ENCODE peak calls at places on chromosomes 3 and 15, in five cellular contexts. One of them, this sample, is unnamed.

GRCh38 chr3:160893207-160893606 is 137.2 kb downstream of the PPM1L start:
- DNase-seq in activated CD8-positive, alpha-beta memory T cell treated with anti-CD3 and anti-CD28 coated beads for 4 hours: no peak
- DNase-seq in neuronal stem cell: no peak
- DNase-seq in NCI-H1694 treated with DMSO at 0.1 percent for 48 hours: peak; percentile 22
- DNase-seq in AG09309: no peak
- DNase-seq in this sample: no peak

GRCh38 chr3:137768361-137769320 is 4.5 kb downstream of the SOX14 start:
- DNase-seq in activated CD8-positive, alpha-beta memory T cell treated with anti-CD3 and anti-CD28 coated beads for 4 hours: no peak
- DNase-seq in neuronal stem cell: no peak
- DNase-seq in NCI-H1694 treated with DMSO at 0.1 percent for 48 hours: no peak
- DNase-seq in AG09309: no peak
- DNase-seq in this sample: no peak

GRCh38 chr15:77858677-77859490 is 218.6 kb downstream of the TBC1D2B start:
- DNase-seq in activated CD8-positive, alpha-beta memory T cell treated with anti-CD3 and anti-CD28 coated beads for 4 hours: no peak
- DNase-seq in neuronal stem cell: no peak
- DNase-seq in NCI-H1694 treated with DMSO at 0.1 percent for 48 hours: no peak
- DNase-seq in AG09309: no peak
- DNase-seq in this sample: no peak

GRCh38 chr3:193560870-193561269 is 6.2 kb upstream of the ATP13A4 start:
- DNase-seq in activated CD8-positive, alpha-beta memory T cell treated with anti-CD3 and anti-CD28 coated beads for 4 hours: no peak
- DNase-seq in neuronal stem cell: no peak
- DNase-seq in NCI-H1694 treated with DMSO at 0.1 percent for 48 hours: no peak
- DNase-seq in AG09309: no peak
- DNase-seq in this sample: no peak

GRCh38 chr3:55579499-55579898 is 92.4 kb upstream of the WNT5A start:
- DNase-seq in activated CD8-positive, alpha-beta memory T cell treated with anti-CD3 and anti-CD28 coated beads for 4 hours: no peak
- DNase-seq in neuronal stem cell: no peak
- DNase-seq in NCI-H1694 treated with DMSO at 0.1 percent for 48 hours: peak; percentile 67
- DNase-seq in AG09309: no peak
- DNase-seq in this sample: no peak

GRCh38 chr15:71654714-71655174 is 155.6 kb upstream of the NR2E3 start:
- DNase-seq in activated CD8-positive, alpha-beta memory T cell treated with anti-CD3 and anti-CD28 coated beads for 4 hours: no peak
- DNase-seq in neuronal stem cell: no peak
- DNase-seq in NCI-H1694 treated with DMSO at 0.1 percent for 48 hours: no peak
- DNase-seq in AG09309: no peak
- DNase-seq in this sample: no peak

GRCh38 chr3:40179016-40179415 is 130.5 kb upstream of the EIF1B start:
- DNase-seq in activated CD8-positive, alpha-beta memory T cell treated with anti-CD3 and anti-CD28 coated beads for 4 hours: peak; percentile 5
- DNase-seq in neuronal stem cell: peak; percentile 67
- DNase-seq in NCI-H1694 treated with DMSO at 0.1 percent for 48 hours: peak; percentile 3
- DNase-seq in AG09309: peak; percentile 33
- DNase-seq in this sample: peak; percentile 53

GRCh38 chr3:123716421-123716820 is 131.6 kb upstream of the HACD2 start:
- DNase-seq in activated CD8-positive, alpha-beta memory T cell treated with anti-CD3 and anti-CD28 coated beads for 4 hours: no peak
- DNase-seq in neuronal stem cell: no peak
- DNase-seq in NCI-H1694 treated with DMSO at 0.1 percent for 48 hours: no peak
- DNase-seq in AG09309: no peak
- DNase-seq in this sample: no peak

GRCh38 chr3:45923755-45924154 is 19.5 kb upstream of the CXCR6 start:
- DNase-seq in activated CD8-positive, alpha-beta memory T cell treated with anti-CD3 and anti-CD28 coated beads for 4 hours: no peak
- DNase-seq in neuronal stem cell: no peak
- DNase-seq in NCI-H1694 treated with DMSO at 0.1 percent for 48 hours: no peak
- DNase-seq in AG09309: no peak
- DNase-seq in this sample: no peak

GRCh38 chr3:112856537-112856936 is 9.9 kb upstream of the CD200R1L start:
- DNase-seq in activated CD8-positive, alpha-beta memory T cell treated with anti-CD3 and anti-CD28 coated beads for 4 hours: no peak
- DNase-seq in neuronal stem cell: no peak
- DNase-seq in NCI-H1694 treated with DMSO at 0.1 percent for 48 hours: no peak
- DNase-seq in AG09309: no peak
- DNase-seq in this sample: no peak

GRCh38 chr3:16313955-16314645 is 49.1 kb downstream of the OXNAD1 start:
- DNase-seq in activated CD8-positive, alpha-beta memory T cell treated with anti-CD3 and anti-CD28 coated beads for 4 hours: no peak
- DNase-seq in neuronal stem cell: no peak
- DNase-seq in NCI-H1694 treated with DMSO at 0.1 percent for 48 hours: no peak
- DNase-seq in AG09309: no peak
- DNase-seq in this sample: no peak

GRCh38 chr3:87448559-87448958 is 172.2 kb upstream of the POU1F1 start:
- DNase-seq in activated CD8-positive, alpha-beta memory T cell treated with anti-CD3 and anti-CD28 coated beads for 4 hours: no peak
- DNase-seq in neuronal stem cell: no peak
- DNase-seq in NCI-H1694 treated with DMSO at 0.1 percent for 48 hours: no peak
- DNase-seq in AG09309: no peak
- DNase-seq in this sample: no peak

GRCh38 chr3:138573138-138573537 is 20.9 kb downstream of the CEP70 start:
- DNase-seq in activated CD8-positive, alpha-beta memory T cell treated with anti-CD3 and anti-CD28 coated beads for 4 hours: no peak
- DNase-seq in neuronal stem cell: no peak
- DNase-seq in NCI-H1694 treated with DMSO at 0.1 percent for 48 hours: no peak
- DNase-seq in AG09309: no peak
- DNase-seq in this sample: no peak

GRCh38 chr3:192409203-192409837 is 318.0 kb downstream of the FGF12 start:
- DNase-seq in activated CD8-positive, alpha-beta memory T cell treated with anti-CD3 and anti-CD28 coated beads for 4 hours: no peak
- DNase-seq in neuronal stem cell: peak; percentile 61
- DNase-seq in NCI-H1694 treated with DMSO at 0.1 percent for 48 hours: no peak
- DNase-seq in AG09309: no peak
- DNase-seq in this sample: no peak

GRCh38 chr3:8739757-8740508 is 6.3 kb downstream of the CAV3 start:
- DNase-seq in activated CD8-positive, alpha-beta memory T cell treated with anti-CD3 and anti-CD28 coated beads for 4 hours: no peak
- DNase-seq in neuronal stem cell: no peak
- DNase-seq in NCI-H1694 treated with DMSO at 0.1 percent for 48 hours: no peak
- DNase-seq in AG09309: no peak
- DNase-seq in this sample: no peak

GRCh38 chr3:142628806-142629205 is 32.6 kb downstream of the PLS1 start:
- DNase-seq in activated CD8-positive, alpha-beta memory T cell treated with anti-CD3 and anti-CD28 coated beads for 4 hours: no peak
- DNase-seq in neuronal stem cell: no peak
- DNase-seq in NCI-H1694 treated with DMSO at 0.1 percent for 48 hours: no peak
- DNase-seq in AG09309: no peak
- DNase-seq in this sample: no peak

GRCh38 chr3:128416578-128417150 is 50.0 kb downstream of the DNAJB8 start:
- DNase-seq in activated CD8-positive, alpha-beta memory T cell treated with anti-CD3 and anti-CD28 coated beads for 4 hours: no peak
- DNase-seq in neuronal stem cell: no peak
- DNase-seq in NCI-H1694 treated with DMSO at 0.1 percent for 48 hours: no peak
- DNase-seq in AG09309: peak; percentile 52
- DNase-seq in this sample: no peak

GRCh38 chr15:75138016-75138999 is 63.4 kb upstream of the C15orf39 start:
- DNase-seq in activated CD8-positive, alpha-beta memory T cell treated with anti-CD3 and anti-CD28 coated beads for 4 hours: no peak
- DNase-seq in neuronal stem cell: no peak
- DNase-seq in NCI-H1694 treated with DMSO at 0.1 percent for 48 hours: no peak
- DNase-seq in AG09309: peak; percentile 54
- DNase-seq in this sample: peak; percentile 61

GRCh38 chr3:99532246-99532645 is 106.1 kb upstream of the COL8A1 start:
- DNase-seq in activated CD8-positive, alpha-beta memory T cell treated with anti-CD3 and anti-CD28 coated beads for 4 hours: no peak
- DNase-seq in neuronal stem cell: peak; percentile 38
- DNase-seq in NCI-H1694 treated with DMSO at 0.1 percent for 48 hours: peak; percentile 12
- DNase-seq in AG09309: peak; percentile 62
- DNase-seq in this sample: peak; percentile 29

GRCh38 chr3:42660898-42661297 is 7.4 kb downstream of the ZBTB47 start:
- DNase-seq in activated CD8-positive, alpha-beta memory T cell treated with anti-CD3 and anti-CD28 coated beads for 4 hours: no peak
- DNase-seq in neuronal stem cell: no peak
- DNase-seq in NCI-H1694 treated with DMSO at 0.1 percent for 48 hours: peak; percentile 10
- DNase-seq in AG09309: no peak
- DNase-seq in this sample: no peak

GRCh38 chr3:38472342-38472741 is 18.7 kb downstream of the ACVR2B start:
- DNase-seq in activated CD8-positive, alpha-beta memory T cell treated with anti-CD3 and anti-CD28 coated beads for 4 hours: no peak
- DNase-seq in neuronal stem cell: no peak
- DNase-seq in NCI-H1694 treated with DMSO at 0.1 percent for 48 hours: no peak
- DNase-seq in AG09309: no peak
- DNase-seq in this sample: no peak

GRCh38 chr15:55917881-55918296 is 75.5 kb downstream of the NEDD4 start:
- DNase-seq in activated CD8-positive, alpha-beta memory T cell treated with anti-CD3 and anti-CD28 coated beads for 4 hours: no peak
- DNase-seq in neuronal stem cell: no peak
- DNase-seq in NCI-H1694 treated with DMSO at 0.1 percent for 48 hours: peak; percentile 52
- DNase-seq in AG09309: peak; percentile 75
- DNase-seq in this sample: peak; percentile 87

GRCh38 chr3:53104762-53105161 is 25.5 kb downstream of the RFT1 start:
- DNase-seq in activated CD8-positive, alpha-beta memory T cell treated with anti-CD3 and anti-CD28 coated beads for 4 hours: no peak
- DNase-seq in neuronal stem cell: no peak
- DNase-seq in NCI-H1694 treated with DMSO at 0.1 percent for 48 hours: no peak
- DNase-seq in AG09309: no peak
- DNase-seq in this sample: no peak

GRCh38 chr15:39472661-39473657 is 107.9 kb upstream of the THBS1 start:
- DNase-seq in activated CD8-positive, alpha-beta memory T cell treated with anti-CD3 and anti-CD28 coated beads for 4 hours: no peak
- DNase-seq in neuronal stem cell: no peak
- DNase-seq in NCI-H1694 treated with DMSO at 0.1 percent for 48 hours: no peak
- DNase-seq in AG09309: peak; percentile 89
- DNase-seq in this sample: peak; percentile 98

GRCh38 chr3:53254810-53255359 is 937 bp downstream of the TKT start:
- DNase-seq in activated CD8-positive, alpha-beta memory T cell treated with anti-CD3 and anti-CD28 coated beads for 4 hours: peak; percentile 16
- DNase-seq in neuronal stem cell: peak; percentile 62
- DNase-seq in NCI-H1694 treated with DMSO at 0.1 percent for 48 hours: no peak
- DNase-seq in AG09309: no peak
- DNase-seq in this sample: no peak

GRCh38 chr15:90814193-90814811 is 54.1 kb upstream of the FURIN start:
- DNase-seq in activated CD8-positive, alpha-beta memory T cell treated with anti-CD3 and anti-CD28 coated beads for 4 hours: no peak
- DNase-seq in neuronal stem cell: no peak
- DNase-seq in NCI-H1694 treated with DMSO at 0.1 percent for 48 hours: no peak
- DNase-seq in AG09309: no peak
- DNase-seq in this sample: no peak

GRCh38 chr15:60573936-60574335 is 95.0 kb upstream of the ICE2 start:
- DNase-seq in activated CD8-positive, alpha-beta memory T cell treated with anti-CD3 and anti-CD28 coated beads for 4 hours: no peak
- DNase-seq in neuronal stem cell: no peak
- DNase-seq in NCI-H1694 treated with DMSO at 0.1 percent for 48 hours: no peak
- DNase-seq in AG09309: no peak
- DNase-seq in this sample: no peak

GRCh38 chr15:64774556-64775523 is 549 bp downstream of the RBPMS2 start:
- DNase-seq in activated CD8-positive, alpha-beta memory T cell treated with anti-CD3 and anti-CD28 coated beads for 4 hours: no peak
- DNase-seq in neuronal stem cell: peak; percentile 41
- DNase-seq in NCI-H1694 treated with DMSO at 0.1 percent for 48 hours: no peak
- DNase-seq in AG09309: no peak
- DNase-seq in this sample: no peak

GRCh38 chr15:51267714-51268105 is 70.7 kb downstream of the CYP19A1 start:
- DNase-seq in activated CD8-positive, alpha-beta memory T cell treated with anti-CD3 and anti-CD28 coated beads for 4 hours: no peak
- DNase-seq in neuronal stem cell: no peak
- DNase-seq in NCI-H1694 treated with DMSO at 0.1 percent for 48 hours: no peak
- DNase-seq in AG09309: no peak
- DNase-seq in this sample: no peak

GRCh38 chr3:12193485-12194165 is 34.9 kb upstream of the TIMP4 start:
- DNase-seq in activated CD8-positive, alpha-beta memory T cell treated with anti-CD3 and anti-CD28 coated beads for 4 hours: no peak
- DNase-seq in neuronal stem cell: no peak
- DNase-seq in NCI-H1694 treated with DMSO at 0.1 percent for 48 hours: no peak
- DNase-seq in AG09309: peak; percentile 95
- DNase-seq in this sample: peak; percentile 88

GRCh38 chr3:32602206-32602605 is 31.5 kb upstream of the DYNC1LI1 start:
- DNase-seq in activated CD8-positive, alpha-beta memory T cell treated with anti-CD3 and anti-CD28 coated beads for 4 hours: no peak
- DNase-seq in neuronal stem cell: no peak
- DNase-seq in NCI-H1694 treated with DMSO at 0.1 percent for 48 hours: no peak
- DNase-seq in AG09309: no peak
- DNase-seq in this sample: no peak

GRCh38 chr3:176755552-176755951 is 441.7 kb downstream of the TBL1XR1 start:
- DNase-seq in activated CD8-positive, alpha-beta memory T cell treated with anti-CD3 and anti-CD28 coated beads for 4 hours: no peak
- DNase-seq in neuronal stem cell: no peak
- DNase-seq in NCI-H1694 treated with DMSO at 0.1 percent for 48 hours: no peak
- DNase-seq in AG09309: no peak
- DNase-seq in this sample: no peak

GRCh38 chr3:23809294-23809693 is 3.5 kb downstream of the UBE2E1 start:
- DNase-seq in activated CD8-positive, alpha-beta memory T cell treated with anti-CD3 and anti-CD28 coated beads for 4 hours: no peak
- DNase-seq in neuronal stem cell: no peak
- DNase-seq in NCI-H1694 treated with DMSO at 0.1 percent for 48 hours: no peak
- DNase-seq in AG09309: no peak
- DNase-seq in this sample: no peak

GRCh38 chr15:78167227-78167888 is 18.2 kb downstream of the IDH3A start:
- DNase-seq in activated CD8-positive, alpha-beta memory T cell treated with anti-CD3 and anti-CD28 coated beads for 4 hours: no peak
- DNase-seq in neuronal stem cell: no peak
- DNase-seq in NCI-H1694 treated with DMSO at 0.1 percent for 48 hours: no peak
- DNase-seq in AG09309: no peak
- DNase-seq in this sample: no peak

This sample was measured in AG09319.